ENCODE peak calls at places on chromosomes 12 and 14, in five cellular contexts. One of them, this sample, is unnamed.

GRCh38 chr12:124295431-124296058 is 652 bp downstream of the RFLNA start:
- DNase-seq in COR-L47: no peak
- DNase-seq in BJ: no peak
- DNase-seq in NCI-H2081 treated with DMSO at 0.1 percent for 48 hours: no peak
- DNase-seq in WERI-Rb-1: peak; percentile 24
- DNase-seq in this sample: no peak

GRCh38 chr12:22458301-22458917 is 85.9 kb downstream of the C2CD5 start:
- DNase-seq in NCI-H2081 treated with DMSO at 0.1 percent for 48 hours: no peak
- DNase-seq in BJ: no peak
- DNase-seq in WERI-Rb-1: peak; percentile 52
- DNase-seq in COR-L47: no peak
- DNase-seq in this sample: no peak

GRCh38 chr12:9820281-9820930 is 6.9 kb upstream of the KLRF1 start:
- DNase-seq in WERI-Rb-1: no peak
- DNase-seq in BJ: no peak
- DNase-seq in NCI-H2081 treated with DMSO at 0.1 percent for 48 hours: no peak
- DNase-seq in COR-L47: no peak
- DNase-seq in this sample: no peak

GRCh38 chr12:116174904-116175303 is 102.6 kb downstream of the MED13L start:
- DNase-seq in COR-L47: no peak
- DNase-seq in WERI-Rb-1: no peak
- DNase-seq in BJ: no peak
- DNase-seq in NCI-H2081 treated with DMSO at 0.1 percent for 48 hours: no peak
- DNase-seq in this sample: no peak

GRCh38 chr12:27161458-27162228 is 79.3 kb upstream of the C12orf71 start:
- DNase-seq in BJ: no peak
- DNase-seq in NCI-H2081 treated with DMSO at 0.1 percent for 48 hours: no peak
- DNase-seq in WERI-Rb-1: no peak
- DNase-seq in COR-L47: no peak
- DNase-seq in this sample: no peak

GRCh38 chr12:123976227-123976826 is 3.3 kb downstream of the ZNF664 start:
- DNase-seq in WERI-Rb-1: no peak
- DNase-seq in NCI-H2081 treated with DMSO at 0.1 percent for 48 hours: no peak
- DNase-seq in BJ: no peak
- DNase-seq in COR-L47: no peak
- DNase-seq in this sample: no peak

GRCh38 chr12:45214739-45215418 is 1.0 kb upstream of the ANO6 start:
- DNase-seq in COR-L47: no peak
- DNase-seq in NCI-H2081 treated with DMSO at 0.1 percent for 48 hours: no peak
- DNase-seq in BJ: no peak
- DNase-seq in WERI-Rb-1: no peak
- DNase-seq in this sample: peak; percentile 43

GRCh38 chr12:95943231-95943842 is at the start of gene AMDHD1:
- DNase-seq in NCI-H2081 treated with DMSO at 0.1 percent for 48 hours: no peak
- DNase-seq in WERI-Rb-1: peak; percentile 56
- DNase-seq in BJ: no peak
- DNase-seq in COR-L47: peak; percentile 41
- DNase-seq in this sample: peak; percentile 51

GRCh38 chr12:2458113-2458414 is 336.7 kb upstream of the FKBP4 start:
- DNase-seq in NCI-H2081 treated with DMSO at 0.1 percent for 48 hours: no peak
- DNase-seq in BJ: no peak
- DNase-seq in COR-L47: no peak
- DNase-seq in WERI-Rb-1: no peak
- DNase-seq in this sample: no peak

GRCh38 chr12:102216086-102216691 is 18.6 kb upstream of the PMCH start:
- DNase-seq in WERI-Rb-1: no peak
- DNase-seq in COR-L47: no peak
- DNase-seq in BJ: peak; percentile 31
- DNase-seq in NCI-H2081 treated with DMSO at 0.1 percent for 48 hours: no peak
- DNase-seq in this sample: peak; percentile 80

GRCh38 chr12:126588586-126589249 is 1523.5 kb downstream of the AACS start:
- DNase-seq in BJ: no peak
- DNase-seq in NCI-H2081 treated with DMSO at 0.1 percent for 48 hours: no peak
- DNase-seq in COR-L47: no peak
- DNase-seq in WERI-Rb-1: no peak
- DNase-seq in this sample: peak; percentile 2

GRCh38 chr12:50132505-50133135 is 20.6 kb downstream of the COX14 start:
- DNase-seq in NCI-H2081 treated with DMSO at 0.1 percent for 48 hours: no peak
- DNase-seq in BJ: no peak
- DNase-seq in WERI-Rb-1: no peak
- DNase-seq in COR-L47: no peak
- DNase-seq in this sample: peak; percentile 18

GRCh38 chr14:91230363-91231035 is 14.0 kb downstream of the GPR68 start:
- DNase-seq in WERI-Rb-1: no peak
- DNase-seq in COR-L47: no peak
- DNase-seq in BJ: no peak
- DNase-seq in NCI-H2081 treated with DMSO at 0.1 percent for 48 hours: no peak
- DNase-seq in this sample: peak; percentile 49

GRCh38 chr14:69315302-69315701 is 55.3 kb downstream of the GALNT16 start:
- DNase-seq in WERI-Rb-1: no peak
- DNase-seq in BJ: no peak
- DNase-seq in NCI-H2081 treated with DMSO at 0.1 percent for 48 hours: no peak
- DNase-seq in COR-L47: peak; percentile 78
- DNase-seq in this sample: no peak

GRCh38 chr12:65368071-65368470 is 89.6 kb downstream of the MSRB3 start:
- DNase-seq in WERI-Rb-1: no peak
- DNase-seq in BJ: no peak
- DNase-seq in COR-L47: no peak
- DNase-seq in NCI-H2081 treated with DMSO at 0.1 percent for 48 hours: no peak
- DNase-seq in this sample: peak; percentile 15

GRCh38 chr12:55974308-55974724 is 438 bp downstream of the RAB5B start:
- DNase-seq in BJ: no peak
- DNase-seq in NCI-H2081 treated with DMSO at 0.1 percent for 48 hours: no peak
- DNase-seq in COR-L47: no peak
- DNase-seq in WERI-Rb-1: peak; percentile 60
- DNase-seq in this sample: peak; percentile 65

GRCh38 chr14:100225169-100225568 is 13.8 kb upstream of the YY1 start:
- DNase-seq in COR-L47: no peak
- DNase-seq in BJ: no peak
- DNase-seq in NCI-H2081 treated with DMSO at 0.1 percent for 48 hours: no peak
- DNase-seq in WERI-Rb-1: no peak
- DNase-seq in this sample: no peak

GRCh38 chr12:117680311-117680710 is 288.5 kb downstream of the KSR2 start:
- DNase-seq in NCI-H2081 treated with DMSO at 0.1 percent for 48 hours: no peak
- DNase-seq in BJ: no peak
- DNase-seq in COR-L47: no peak
- DNase-seq in WERI-Rb-1: no peak
- DNase-seq in this sample: peak; percentile 14

GRCh38 chr12:106584104-106585064 is 1.6 kb downstream of the RFX4 start:
- DNase-seq in NCI-H2081 treated with DMSO at 0.1 percent for 48 hours: no peak
- DNase-seq in COR-L47: no peak
- DNase-seq in WERI-Rb-1: no peak
- DNase-seq in BJ: no peak
- DNase-seq in this sample: no peak

GRCh38 chr12:69456239-69456638 is 13.9 kb upstream of the FRS2 start:
- DNase-seq in NCI-H2081 treated with DMSO at 0.1 percent for 48 hours: no peak
- DNase-seq in BJ: no peak
- DNase-seq in COR-L47: no peak
- DNase-seq in WERI-Rb-1: no peak
- DNase-seq in this sample: no peak

GRCh38 chr12:76820888-76821482 is 57.1 kb downstream of the ZDHHC17 start:
- DNase-seq in NCI-H2081 treated with DMSO at 0.1 percent for 48 hours: no peak
- DNase-seq in COR-L47: peak; percentile 21
- DNase-seq in WERI-Rb-1: peak; percentile 48
- DNase-seq in BJ: no peak
- DNase-seq in this sample: peak; percentile 61

GRCh38 chr14:32010561-32011188 is 66.4 kb upstream of the ARHGAP5 start:
- DNase-seq in WERI-Rb-1: no peak
- DNase-seq in NCI-H2081 treated with DMSO at 0.1 percent for 48 hours: no peak
- DNase-seq in COR-L47: no peak
- DNase-seq in BJ: peak; percentile 50
- DNase-seq in this sample: peak; percentile 67

GRCh38 chr12:127640181-127640886 is 626.6 kb upstream of the TMEM132C start:
- DNase-seq in NCI-H2081 treated with DMSO at 0.1 percent for 48 hours: no peak
- DNase-seq in BJ: no peak
- DNase-seq in WERI-Rb-1: no peak
- DNase-seq in COR-L47: no peak
- DNase-seq in this sample: no peak

GRCh38 chr14:85531141-85531593 is 1.2 kb downstream of the FLRT2 start:
- DNase-seq in NCI-H2081 treated with DMSO at 0.1 percent for 48 hours: no peak
- DNase-seq in COR-L47: no peak
- DNase-seq in WERI-Rb-1: peak; percentile 62
- DNase-seq in BJ: no peak
- DNase-seq in this sample: peak; percentile 89

GRCh38 chr14:31426663-31427062 is 6.3 kb upstream of the HEATR5A start:
- DNase-seq in BJ: no peak
- DNase-seq in COR-L47: no peak
- DNase-seq in NCI-H2081 treated with DMSO at 0.1 percent for 48 hours: no peak
- DNase-seq in WERI-Rb-1: no peak
- DNase-seq in this sample: no peak

GRCh38 chr12:113174461-113175384 is 10.6 kb downstream of the DDX54 start:
- DNase-seq in COR-L47: peak; percentile 15
- DNase-seq in WERI-Rb-1: peak; percentile 76
- DNase-seq in NCI-H2081 treated with DMSO at 0.1 percent for 48 hours: no peak
- DNase-seq in BJ: no peak
- DNase-seq in this sample: peak; percentile 49

GRCh38 chr12:121793501-121793835 is at the start of gene RHOF:
- DNase-seq in WERI-Rb-1: no peak
- DNase-seq in NCI-H2081 treated with DMSO at 0.1 percent for 48 hours: no peak
- DNase-seq in BJ: no peak
- DNase-seq in COR-L47: no peak
- DNase-seq in this sample: peak; percentile 16

GRCh38 chr12:98446716-98447115 is 68.7 kb upstream of the TMPO start:
- DNase-seq in WERI-Rb-1: no peak
- DNase-seq in COR-L47: no peak
- DNase-seq in NCI-H2081 treated with DMSO at 0.1 percent for 48 hours: no peak
- DNase-seq in BJ: no peak
- DNase-seq in this sample: peak; percentile 85

GRCh38 chr12:54135621-54136027 is 53.2 kb downstream of the SMUG1 start:
- DNase-seq in BJ: no peak
- DNase-seq in NCI-H2081 treated with DMSO at 0.1 percent for 48 hours: no peak
- DNase-seq in COR-L47: no peak
- DNase-seq in WERI-Rb-1: peak; percentile 95
- DNase-seq in this sample: no peak

GRCh38 chr12:32261638-32262037 is 137.7 kb upstream of the FGD4 start:
- DNase-seq in WERI-Rb-1: peak; percentile 50
- DNase-seq in NCI-H2081 treated with DMSO at 0.1 percent for 48 hours: no peak
- DNase-seq in COR-L47: no peak
- DNase-seq in BJ: no peak
- DNase-seq in this sample: no peak

GRCh38 chr14:103207038-103207403 is 83.8 kb downstream of the TNFAIP2 start:
- DNase-seq in WERI-Rb-1: no peak
- DNase-seq in BJ: peak; percentile 27
- DNase-seq in COR-L47: no peak
- DNase-seq in NCI-H2081 treated with DMSO at 0.1 percent for 48 hours: no peak
- DNase-seq in this sample: peak; percentile 48

GRCh38 chr12:5165296-5165970 is 121.8 kb downstream of the KCNA5 start:
- DNase-seq in COR-L47: no peak
- DNase-seq in BJ: no peak
- DNase-seq in WERI-Rb-1: peak; percentile 84
- DNase-seq in NCI-H2081 treated with DMSO at 0.1 percent for 48 hours: no peak
- DNase-seq in this sample: no peak

GRCh38 chr12:116157845-116158267 is 119.6 kb downstream of the MED13L start:
- DNase-seq in BJ: no peak
- DNase-seq in COR-L47: peak; percentile 53
- DNase-seq in NCI-H2081 treated with DMSO at 0.1 percent for 48 hours: no peak
- DNase-seq in WERI-Rb-1: no peak
- DNase-seq in this sample: no peak

GRCh38 chr12:78146365-78146772 is 315.7 kb downstream of the NAV3 start:
- DNase-seq in COR-L47: peak; percentile 22
- DNase-seq in NCI-H2081 treated with DMSO at 0.1 percent for 48 hours: no peak
- DNase-seq in WERI-Rb-1: no peak
- DNase-seq in BJ: no peak
- DNase-seq in this sample: peak; percentile 51

GRCh38 chr12:48442191-48442828 is 30.0 kb upstream of the ANP32D start:
- DNase-seq in NCI-H2081 treated with DMSO at 0.1 percent for 48 hours: no peak
- DNase-seq in WERI-Rb-1: peak; percentile 17
- DNase-seq in BJ: no peak
- DNase-seq in COR-L47: no peak
- DNase-seq in this sample: no peak

GRCh38 chr12:78916845-78917480 is 52.4 kb downstream of the SYT1 start:
- DNase-seq in NCI-H2081 treated with DMSO at 0.1 percent for 48 hours: no peak
- DNase-seq in WERI-Rb-1: no peak
- DNase-seq in BJ: no peak
- DNase-seq in COR-L47: no peak
- DNase-seq in this sample: peak; percentile 47

GRCh38 chr12:67515679-67516363 is 132.7 kb upstream of the DYRK2 start:
- DNase-seq in BJ: no peak
- DNase-seq in COR-L47: peak; percentile 81
- DNase-seq in WERI-Rb-1: no peak
- DNase-seq in NCI-H2081 treated with DMSO at 0.1 percent for 48 hours: peak; percentile 89
- DNase-seq in this sample: no peak

GRCh38 chr12:76927170-76927784 is 48.5 kb upstream of the CSRP2 start:
- DNase-seq in NCI-H2081 treated with DMSO at 0.1 percent for 48 hours: no peak
- DNase-seq in COR-L47: no peak
- DNase-seq in WERI-Rb-1: peak; percentile 75
- DNase-seq in BJ: no peak
- DNase-seq in this sample: peak; percentile 42